ENCODE peak calls at places on chromosome 18, in ten cellular contexts. U is HuH-7, K is HTR-8/SVneo, C is omental fat pad, B is NCI-H524, Y is adrenal gland, O is GM23338, E is fibroblast of villous mesenchyme, M is globus pallidus, T is GM13976. D is an unnamed sample.

GRCh38 chr18:35549515-35549914 is 32.0 kb upstream of the GALNT1 start:
- DNase-seq in E (peak; percentile 89), C (no peak), O (no peak), T (no peak), B (no peak), M (no peak), U (no peak), K (no peak), Y (no peak), D (no peak)

GRCh38 chr18:63070750-63071502 is 248.6 kb downstream of the BCL2 start:
- DNase-seq in O (no peak), K (no peak), Y (no peak), C (no peak), M (no peak), E (no peak), T (no peak), B (no peak), U (no peak), D (no peak)

GRCh38 chr18:2853173-2853925 is 6.5 kb downstream of the EMILIN2 start:
- DNase-seq in C (no peak), E (no peak), O (no peak), U (no peak), M (no peak), Y (no peak), B (no peak), K (no peak), T (no peak), D (no peak)

GRCh38 chr18:52333860-52334259 is 6.1 kb upstream of the DCC start:
- DNase-seq in Y (no peak), U (no peak), O (no peak), E (no peak), T (no peak), M (no peak), K (no peak), B (no peak), C (no peak), D (no peak)

GRCh38 chr18:45774065-45774521 is 50.1 kb downstream of the SLC14A1 start:
- DNase-seq in K (no peak), Y (no peak), M (no peak), E (peak; percentile 83), C (no peak), U (no peak), O (no peak), T (no peak), B (no peak), D (no peak)

GRCh38 chr18:44630118-44630517 is 50.6 kb upstream of the SETBP1 start:
- DNase-seq in B (no peak), M (no peak), U (no peak), Y (no peak), K (no peak), T (no peak), O (no peak), E (no peak), C (no peak), D (no peak)

GRCh38 chr18:67265464-67266245 is 250.9 kb downstream of the DSEL start:
- DNase-seq in E (peak; percentile 65), U (no peak), M (no peak), T (no peak), K (no peak), B (no peak), C (no peak), Y (no peak), O (no peak), D (no peak)

GRCh38 chr18:41357708-41358107 is 597.3 kb upstream of the PIK3C3 start:
- DNase-seq in Y (no peak), T (no peak), E (no peak), B (no peak), O (no peak), C (no peak), M (no peak), U (no peak), K (no peak), D (no peak)

GRCh38 chr18:55179460-55180195 is 220.4 kb upstream of the CCDC68 start:
- DNase-seq in E (peak; percentile 18), C (no peak), K (no peak), U (no peak), T (no peak), B (no peak), Y (no peak), O (no peak), M (no peak), D (no peak)

GRCh38 chr18:62957885-62958472 is 242.6 kb downstream of the PHLPP1 start:
- DNase-seq in T (no peak), U (no peak), Y (peak; percentile 60), B (no peak), K (no peak), M (no peak), O (peak; percentile 79), E (peak; percentile 50), C (no peak), D (no peak)

GRCh38 chr18:75727479-75727878 is 300.0 kb upstream of the SMIM21 start:
- DNase-seq in T (peak; percentile 41), E (peak; percentile 39), B (peak; percentile 21), O (peak; percentile 86), C (no peak), Y (peak; percentile 38), K (peak; percentile 1), M (peak; percentile 42), U (peak; percentile 10), D (no peak)

GRCh38 chr18:8238507-8238906 is 370.7 kb upstream of the RAB12 start:
- DNase-seq in Y (no peak), B (no peak), T (no peak), O (no peak), M (no peak), U (peak; percentile 13), E (no peak), K (no peak), C (no peak), D (no peak)

GRCh38 chr18:43877922-43878321 is 600.6 kb upstream of the SYT4 start:
- DNase-seq in E (no peak), Y (no peak), B (no peak), K (no peak), U (no peak), C (no peak), M (no peak), O (no peak), T (no peak), D (no peak)

GRCh38 chr18:78901923-78902794 is 77.5 kb upstream of the SALL3 start:
- DNase-seq in O (no peak), C (no peak), U (no peak), Y (no peak), T (no peak), B (no peak), M (no peak), E (no peak), K (no peak), D (no peak)

GRCh38 chr18:61474918-61475317 is 141.7 kb downstream of the CDH20 start:
- DNase-seq in U (no peak), B (no peak), K (no peak), Y (no peak), M (no peak), C (no peak), T (no peak), E (no peak), O (no peak), D (no peak)

GRCh38 chr18:10453261-10453884 is 1.1 kb upstream of the APCDD1 start:
- DNase-seq in T (no peak), K (no peak), U (no peak), O (no peak), E (peak; percentile 31), C (no peak), M (peak; percentile 64), B (no peak), Y (no peak), D (no peak)

GRCh38 chr18:58505181-58505580 is 123.7 kb downstream of the ALPK2 start:
- DNase-seq in Y (no peak), E (no peak), M (no peak), K (no peak), O (no peak), U (no peak), C (no peak), T (no peak), B (no peak), D (no peak)